ENCODE peak calls at places on chromosomes 7 and 10, in ten cellular contexts. One of them, this sample, is unnamed. For H3K9me3 and H4K20me1, the result is how much of the 10 kb centered on the place peaks cover.

GRCh38 chr7:37732253-37732652 is 48.7 kb downstream of the GPR141 start:
- DNase-seq in H9: peak
- DNase-seq in H1: peak
- DNase-seq in mammary epithelial cell: peak
- DNase-seq in OCI-LY7: peak
- DNase-seq in IMR-90: no peak
- DNase-seq in hepatocyte: peak
- DNase-seq in DND-41: peak
- DNase-seq in fibroblast of lung: peak
- DNase-seq in PC-3: peak
- DNase-seq in this sample: peak

GRCh38 chr10:3972460-3973366 is 187.7 kb upstream of the KLF6 start:
- DNase-seq in H9: no peak
- DNase-seq in H1: no peak
- DNase-seq in mammary epithelial cell: no peak
- DNase-seq in OCI-LY7: no peak
- DNase-seq in IMR-90: no peak
- DNase-seq in hepatocyte: no peak
- DNase-seq in DND-41: peak
- DNase-seq in fibroblast of lung: no peak
- DNase-seq in PC-3: no peak
- DNase-seq in this sample: peak

GRCh38 chr7:111159426-111159825 is 68.5 kb downstream of the LRRN3 start:
- DNase-seq in H9: no peak
- DNase-seq in H1: no peak
- DNase-seq in mammary epithelial cell: peak
- DNase-seq in OCI-LY7: no peak
- DNase-seq in IMR-90: peak
- DNase-seq in hepatocyte: no peak
- DNase-seq in DND-41: no peak
- DNase-seq in fibroblast of lung: peak
- DNase-seq in PC-3: peak
- DNase-seq in this sample: no peak

GRCh38 chr7:80843018-80843671 is 75.7 kb downstream of the SEMA3C start:
- DNase-seq in H9: no peak
- DNase-seq in H1: no peak
- DNase-seq in mammary epithelial cell: no peak
- DNase-seq in OCI-LY7: no peak
- DNase-seq in IMR-90: no peak
- DNase-seq in hepatocyte: no peak
- DNase-seq in DND-41: no peak
- DNase-seq in fibroblast of lung: peak
- DNase-seq in PC-3: no peak
- DNase-seq in this sample: no peak

GRCh38 chr7:67636363-67637355 is 640.0 kb downstream of the TYW1 start:
- DNase-seq in H9: peak
- DNase-seq in H1: no peak
- DNase-seq in mammary epithelial cell: no peak
- DNase-seq in OCI-LY7: no peak
- DNase-seq in IMR-90: no peak
- DNase-seq in hepatocyte: no peak
- DNase-seq in DND-41: no peak
- DNase-seq in fibroblast of lung: no peak
- DNase-seq in PC-3: no peak
- DNase-seq in this sample: no peak

GRCh38 chr10:5524721-5525531 is at the start of gene CALML3:
- DNase-seq in H9: no peak
- DNase-seq in H1: no peak
- DNase-seq in mammary epithelial cell: peak
- DNase-seq in OCI-LY7: no peak
- DNase-seq in IMR-90: no peak
- DNase-seq in hepatocyte: no peak
- DNase-seq in DND-41: no peak
- DNase-seq in fibroblast of lung: no peak
- DNase-seq in PC-3: no peak
- DNase-seq in this sample: no peak

GRCh38 chr7:136342221-136342620 is 365.1 kb upstream of the MTPN start:
- DNase-seq in H9: no peak
- DNase-seq in H1: no peak
- DNase-seq in mammary epithelial cell: no peak
- DNase-seq in OCI-LY7: no peak
- DNase-seq in IMR-90: peak
- DNase-seq in hepatocyte: no peak
- DNase-seq in DND-41: no peak
- DNase-seq in fibroblast of lung: no peak
- DNase-seq in PC-3: no peak
- DNase-seq in this sample: no peak

GRCh38 chr10:51937736-51938135 is 238.3 kb upstream of the CSTF2T start:
- DNase-seq in H9: no peak
- DNase-seq in H1: no peak
- DNase-seq in mammary epithelial cell: peak
- DNase-seq in OCI-LY7: no peak
- DNase-seq in IMR-90: peak
- DNase-seq in hepatocyte: no peak
- DNase-seq in DND-41: no peak
- DNase-seq in fibroblast of lung: peak
- DNase-seq in PC-3: no peak
- DNase-seq in this sample: no peak

GRCh38 chr10:5070648-5071410 is 23.4 kb upstream of the AKR1C3 start:
- DNase-seq in H9: no peak
- DNase-seq in H1: no peak
- DNase-seq in mammary epithelial cell: no peak
- DNase-seq in OCI-LY7: no peak
- DNase-seq in IMR-90: peak
- DNase-seq in hepatocyte: no peak
- DNase-seq in DND-41: no peak
- DNase-seq in fibroblast of lung: peak
- DNase-seq in PC-3: no peak
- DNase-seq in this sample: no peak

GRCh38 chr10:97012470-97012869 is 173.3 kb downstream of the SLIT1 start:
- DNase-seq in H9: peak
- DNase-seq in H1: no peak
- DNase-seq in mammary epithelial cell: no peak
- DNase-seq in OCI-LY7: no peak
- DNase-seq in IMR-90: no peak
- DNase-seq in hepatocyte: no peak
- DNase-seq in DND-41: no peak
- DNase-seq in fibroblast of lung: no peak
- DNase-seq in PC-3: no peak
- DNase-seq in this sample: no peak

GRCh38 chr7:144720139-144720538 is 115.7 kb downstream of the TPK1 start:
- DNase-seq in H9: peak
- DNase-seq in H1: no peak
- DNase-seq in mammary epithelial cell: peak
- DNase-seq in OCI-LY7: no peak
- DNase-seq in IMR-90: no peak
- DNase-seq in hepatocyte: peak
- DNase-seq in DND-41: no peak
- DNase-seq in fibroblast of lung: peak
- DNase-seq in PC-3: peak
- DNase-seq in this sample: no peak

GRCh38 chr7:82838314-82838713 is 324.4 kb downstream of the PCLO start:
- DNase-seq in H9: no peak
- DNase-seq in H1: no peak
- DNase-seq in mammary epithelial cell: no peak
- DNase-seq in OCI-LY7: no peak
- DNase-seq in IMR-90: no peak
- DNase-seq in hepatocyte: no peak
- DNase-seq in DND-41: no peak
- DNase-seq in fibroblast of lung: no peak
- DNase-seq in PC-3: no peak
- DNase-seq in this sample: no peak

GRCh38 chr10:4663162-4663992 is 162.6 kb upstream of the AKR1E2 start:
- DNase-seq in H9: no peak
- DNase-seq in H1: no peak
- DNase-seq in mammary epithelial cell: peak
- DNase-seq in OCI-LY7: peak
- DNase-seq in IMR-90: peak
- DNase-seq in hepatocyte: peak
- DNase-seq in DND-41: peak
- DNase-seq in fibroblast of lung: peak
- DNase-seq in PC-3: peak
- DNase-seq in this sample: peak

GRCh38 chr10:45463244-45464116 is 89.5 kb downstream of the ALOX5 start:
- DNase-seq in H9: no peak
- DNase-seq in H1: no peak
- DNase-seq in mammary epithelial cell: no peak
- DNase-seq in OCI-LY7: peak
- DNase-seq in IMR-90: peak
- DNase-seq in hepatocyte: no peak
- DNase-seq in DND-41: no peak
- DNase-seq in fibroblast of lung: no peak
- DNase-seq in PC-3: no peak
- DNase-seq in this sample: no peak

GRCh38 chr10:18501198-18501597 is 150.2 kb downstream of the NSUN6 start:
- DNase-seq in H9: no peak
- DNase-seq in H1: no peak
- DNase-seq in mammary epithelial cell: peak
- DNase-seq in OCI-LY7: no peak
- DNase-seq in IMR-90: peak
- DNase-seq in hepatocyte: no peak
- DNase-seq in DND-41: peak
- DNase-seq in fibroblast of lung: peak
- DNase-seq in PC-3: peak
- DNase-seq in this sample: no peak

GRCh38 chr10:107740962-107741690 is 576.6 kb upstream of the SORCS1 start:
- DNase-seq in H9: no peak
- DNase-seq in H1: no peak
- DNase-seq in mammary epithelial cell: peak
- DNase-seq in OCI-LY7: no peak
- DNase-seq in IMR-90: peak
- DNase-seq in hepatocyte: no peak
- DNase-seq in DND-41: no peak
- DNase-seq in fibroblast of lung: no peak
- DNase-seq in PC-3: peak
- DNase-seq in this sample: no peak

DNA sequence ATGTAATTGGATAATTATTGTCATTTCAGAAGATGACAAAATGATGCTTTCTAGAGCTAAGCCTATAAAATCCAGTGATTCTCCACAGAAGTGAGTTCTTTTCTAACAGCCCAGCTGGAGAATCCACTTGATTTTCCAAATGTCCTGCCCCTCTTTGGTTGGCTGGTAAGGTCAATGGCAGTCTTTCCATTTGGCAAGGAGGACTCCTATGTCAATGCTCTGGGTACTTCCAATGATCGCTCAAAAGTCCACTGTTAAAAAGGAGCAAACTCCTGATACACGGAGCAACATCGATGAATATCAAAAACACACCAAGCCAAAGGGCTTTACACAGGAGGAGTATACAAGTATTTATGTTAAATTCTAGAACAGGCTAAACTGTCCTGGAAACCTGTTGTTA is 57.8 kb downstream of the STK17A start:
- DNase-seq in H9: no peak
- DNase-seq in H1: no peak
- DNase-seq in mammary epithelial cell: no peak
- DNase-seq in OCI-LY7: no peak
- DNase-seq in IMR-90: no peak
- DNase-seq in hepatocyte: no peak
- DNase-seq in DND-41: no peak
- DNase-seq in fibroblast of lung: no peak
- DNase-seq in PC-3: no peak
- DNase-seq in this sample: no peak
- H3K9me3 ChIP-seq in H9: under half
- H3K9me3 ChIP-seq in H1: under half
- H3K9me3 ChIP-seq in mammary epithelial cell: under half
- H3K9me3 ChIP-seq in OCI-LY7: under half
- H3K9me3 ChIP-seq in IMR-90: under half
- H3K9me3 ChIP-seq in hepatocyte: under half
- H3K9me3 ChIP-seq in DND-41: under half
- H3K9me3 ChIP-seq in fibroblast of lung: under half
- H3K9me3 ChIP-seq in PC-3: under half
- H3K9me3 ChIP-seq in this sample: under half

GRCh38 chr10:92727550-92727949 is 37.8 kb downstream of the HHEX start:
- DNase-seq in H9: no peak
- DNase-seq in H1: no peak
- DNase-seq in mammary epithelial cell: no peak
- DNase-seq in OCI-LY7: no peak
- DNase-seq in IMR-90: no peak
- DNase-seq in hepatocyte: no peak
- DNase-seq in DND-41: no peak
- DNase-seq in fibroblast of lung: no peak
- DNase-seq in PC-3: no peak
- DNase-seq in this sample: peak
- H4K20me1 ChIP-seq in H9: under half
- H4K20me1 ChIP-seq in H1: under half
- H4K20me1 ChIP-seq in mammary epithelial cell: under half
- H4K20me1 ChIP-seq in OCI-LY7: under half
- H4K20me1 ChIP-seq in IMR-90: under half
- H4K20me1 ChIP-seq in hepatocyte: under half
- H4K20me1 ChIP-seq in DND-41: under half
- H4K20me1 ChIP-seq in fibroblast of lung: under half
- H4K20me1 ChIP-seq in PC-3: under half
- H4K20me1 ChIP-seq in this sample: under half

GRCh38 chr7:64639267-64640001 is 26.5 kb upstream of the ZNF107 start:
- DNase-seq in H9: no peak
- DNase-seq in H1: no peak
- DNase-seq in mammary epithelial cell: peak
- DNase-seq in OCI-LY7: peak
- DNase-seq in IMR-90: no peak
- DNase-seq in hepatocyte: no peak
- DNase-seq in DND-41: no peak
- DNase-seq in fibroblast of lung: no peak
- DNase-seq in PC-3: no peak
- DNase-seq in this sample: no peak
- H3K9me3 ChIP-seq in H9: half or more
- H3K9me3 ChIP-seq in H1: half or more
- H3K9me3 ChIP-seq in mammary epithelial cell: under half
- H3K9me3 ChIP-seq in OCI-LY7: under half
- H3K9me3 ChIP-seq in IMR-90: under half
- H3K9me3 ChIP-seq in hepatocyte: under half
- H3K9me3 ChIP-seq in DND-41: under half
- H3K9me3 ChIP-seq in fibroblast of lung: under half
- H3K9me3 ChIP-seq in PC-3: under half
- H3K9me3 ChIP-seq in this sample: under half

GRCh38 chr7:73547841-73548240 is 9.6 kb downstream of the BCL7B start:
- DNase-seq in H9: no peak
- DNase-seq in H1: no peak
- DNase-seq in mammary epithelial cell: no peak
- DNase-seq in OCI-LY7: no peak
- DNase-seq in IMR-90: no peak
- DNase-seq in hepatocyte: no peak
- DNase-seq in DND-41: no peak
- DNase-seq in fibroblast of lung: no peak
- DNase-seq in PC-3: no peak
- DNase-seq in this sample: no peak

GRCh38 chr7:73544678-73545077 is 12.8 kb downstream of the BCL7B start:
- DNase-seq in H9: no peak
- DNase-seq in H1: no peak
- DNase-seq in mammary epithelial cell: no peak
- DNase-seq in OCI-LY7: no peak
- DNase-seq in IMR-90: no peak
- DNase-seq in hepatocyte: no peak
- DNase-seq in DND-41: no peak
- DNase-seq in fibroblast of lung: no peak
- DNase-seq in PC-3: no peak
- DNase-seq in this sample: no peak

DNA sequence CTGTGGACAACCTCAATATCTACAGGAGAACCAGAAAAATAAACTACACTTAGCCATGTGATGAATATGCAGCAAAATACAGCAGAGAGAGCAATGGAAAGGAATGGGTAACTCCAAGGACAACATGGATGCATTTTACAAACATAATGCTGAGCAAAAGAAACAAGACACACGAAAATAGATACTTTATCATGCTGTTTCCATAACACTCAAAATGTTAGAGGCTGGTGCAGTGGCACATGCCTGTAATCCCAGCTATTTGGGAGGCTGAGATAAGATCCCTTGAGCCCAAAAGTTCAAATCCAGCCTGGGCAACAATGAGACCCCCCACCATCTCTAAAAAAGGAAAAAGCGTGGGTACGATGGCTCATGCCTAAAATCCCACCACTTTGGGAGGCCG is 8.3 kb downstream of the BCL7B start:
- DNase-seq in H9: no peak
- DNase-seq in H1: no peak
- DNase-seq in mammary epithelial cell: no peak
- DNase-seq in OCI-LY7: no peak
- DNase-seq in IMR-90: no peak
- DNase-seq in hepatocyte: no peak
- DNase-seq in DND-41: no peak
- DNase-seq in fibroblast of lung: no peak
- DNase-seq in PC-3: no peak
- DNase-seq in this sample: no peak
- H4K20me1 ChIP-seq in H9: under half
- H4K20me1 ChIP-seq in H1: under half
- H4K20me1 ChIP-seq in mammary epithelial cell: under half
- H4K20me1 ChIP-seq in OCI-LY7: under half
- H4K20me1 ChIP-seq in IMR-90: under half
- H4K20me1 ChIP-seq in hepatocyte: under half
- H4K20me1 ChIP-seq in DND-41: half or more
- H4K20me1 ChIP-seq in fibroblast of lung: under half
- H4K20me1 ChIP-seq in PC-3: under half
- H4K20me1 ChIP-seq in this sample: under half